ENCODE peak calls at places on chromosomes 11 and 22, in ten cellular contexts. S, K, Y, V, F, U, X, D, G and P are unnamed samples.
A peak's percentile ranks its signal among the peaks of the same experiment; 100 is the strongest.

GRCh38 chr11:63761870-63762661 is 6.5 kb downstream of the ZFTA start:
- DNase-seq in K (peak; percentile 47), X (no peak), S (no peak), U (no peak), Y (no peak), V (no peak), D (no peak), F (no peak), G (peak; percentile 38), P (no peak)

GRCh38 chr11:20429216-20429615 is 41.7 kb downstream of the PRMT3 start:
- DNase-seq in G (no peak), F (no peak), X (no peak), S (no peak), U (no peak), Y (no peak), K (no peak), D (no peak), V (no peak), P (no peak)

GRCh38 chr22:44402196-44403111 is 89.7 kb upstream of the SHISAL1 start:
- DNase-seq in K (no peak), D (no peak), F (no peak), Y (no peak), X (peak; percentile 24), S (no peak), V (no peak), G (no peak), U (no peak), P (no peak)

GRCh38 chr11:120564573-120565301 is 53.2 kb downstream of the GRIK4 start:
- DNase-seq in U (peak; percentile 55), D (no peak), Y (peak; percentile 25), V (peak; percentile 23), G (no peak), F (peak; percentile 32), K (peak; percentile 48), S (no peak), X (no peak), P (no peak)

GRCh38 chr11:35478411-35479139 is 46.8 kb downstream of the PAMR1 start:
- DNase-seq in X (no peak), K (no peak), S (no peak), D (no peak), F (no peak), U (no peak), Y (no peak), V (no peak), G (peak; percentile 27), P (no peak)

GRCh38 chr22:33757041-33757440 is 163.2 kb downstream of the LARGE1 start:
- DNase-seq in G (no peak), D (no peak), S (no peak), Y (no peak), K (no peak), V (no peak), U (no peak), F (no peak), X (no peak), P (no peak)

GRCh38 chr11:33642461-33643166 is 58.0 kb downstream of the C11orf91 start:
- DNase-seq in G (no peak), V (no peak), S (no peak), Y (no peak), U (no peak), K (no peak), X (no peak), F (no peak), D (no peak), P (no peak)

GRCh38 chr11:96905084-96905641 is 515.4 kb downstream of the JRKL start:
- DNase-seq in V (no peak), X (no peak), G (no peak), U (no peak), D (no peak), S (no peak), K (no peak), F (no peak), Y (no peak), P (no peak)

GRCh38 chr11:103548838-103549237 is 439.6 kb downstream of the DYNC2H1 start:
- DNase-seq in X (no peak), G (no peak), Y (no peak), U (no peak), F (no peak), S (no peak), D (no peak), V (no peak), K (no peak), P (no peak)

GRCh38 chr22:49026476-49027121 is 801.1 kb downstream of the BRD1 start:
- DNase-seq in Y (no peak), S (no peak), V (no peak), U (no peak), F (no peak), K (no peak), G (no peak), X (no peak), D (no peak), P (no peak)

GRCh38 chr11:59197990-59198389 is 14.7 kb downstream of the MPEG1 start:
- DNase-seq in U (no peak), Y (peak; percentile 19), S (no peak), K (no peak), F (no peak), V (peak; percentile 66), G (peak; percentile 78), D (peak; percentile 50), X (no peak), P (no peak)

GRCh38 chr11:7909585-7910325 is 21.3 kb downstream of the OR10A6 start:
- DNase-seq in U (peak; percentile 22), V (no peak), G (no peak), S (no peak), D (no peak), Y (no peak), X (no peak), F (no peak), K (no peak), P (no peak)

GRCh38 chr11:45178890-45179663 is 32.6 kb downstream of the PRDM11 start:
- DNase-seq in K (no peak), X (no peak), G (no peak), Y (peak; percentile 41), S (no peak), D (no peak), F (no peak), U (no peak), V (no peak), P (no peak)

GRCh38 chr22:48756146-48757111 is 1071.2 kb downstream of the BRD1 start:
- DNase-seq in V (no peak), Y (no peak), D (no peak), F (no peak), G (no peak), X (no peak), U (no peak), S (no peak), K (no peak), P (no peak)

GRCh38 chr11:66603072-66603471 is 10.1 kb downstream of the CCS start:
- DNase-seq in G (no peak), X (no peak), Y (no peak), F (no peak), V (no peak), S (no peak), K (no peak), U (no peak), D (no peak), P (no peak)

GRCh38 chr11:8605956-8606355 is 11.9 kb upstream of the STK33 start:
- DNase-seq in U (no peak), V (no peak), X (no peak), D (no peak), Y (no peak), K (no peak), F (no peak), S (no peak), G (no peak), P (no peak)

GRCh38 chr11:45897556-45897955 is 9.5 kb downstream of the FREY1 start:
- DNase-seq in U (peak; percentile 19), V (no peak), Y (no peak), K (no peak), D (no peak), X (no peak), S (no peak), F (no peak), G (no peak), P (no peak)

GRCh38 chr11:134997652-134998320 is 585.7 kb upstream of the B3GAT1 start:
- DNase-seq in K (no peak), D (no peak), G (no peak), F (no peak), V (no peak), X (no peak), Y (no peak), S (no peak), U (no peak), P (no peak)

GRCh38 chr11:126914941-126915340 is 85.6 kb downstream of the KIRREL3 start:
- DNase-seq in K (no peak), U (no peak), Y (peak; percentile 16), S (no peak), X (no peak), F (no peak), V (no peak), D (peak; percentile 88), G (no peak), P (no peak)

GRCh38 chr11:109222730-109223129 is 199.3 kb upstream of the C11orf87 start:
- DNase-seq in D (no peak), K (no peak), S (no peak), V (no peak), Y (no peak), U (no peak), F (no peak), G (no peak), X (no peak), P (no peak)

GRCh38 chr22:39469681-39470461 is 13.1 kb downstream of the MGAT3 start:
- DNase-seq in Y (no peak), X (no peak), S (no peak), V (no peak), U (no peak), G (no peak), F (no peak), K (no peak), D (no peak), P (no peak)

GRCh38 chr22:29375436-29376076 is 12.8 kb downstream of the AP1B1 start:
- DNase-seq in U (no peak), K (no peak), S (no peak), F (no peak), V (no peak), Y (no peak), D (no peak), G (no peak), X (no peak), P (no peak)

GRCh38 chr11:116379185-116379828 is 393.5 kb downstream of the BUD13 start:
- DNase-seq in D (no peak), S (peak; percentile 8), Y (peak; percentile 18), U (peak; percentile 5), K (peak; percentile 84), V (no peak), G (no peak), F (peak; percentile 35), X (no peak), P (no peak)

GRCh38 chr11:12494699-12495098 is 117.3 kb downstream of the PARVA start:
- DNase-seq in G (no peak), S (no peak), U (peak; percentile 21), Y (peak; percentile 28), K (no peak), F (no peak), V (no peak), D (peak; percentile 17), X (no peak), P (no peak)

GRCh38 chr11:19163627-19164026 is 38.2 kb downstream of the CSRP3 start:
- DNase-seq in D (no peak), X (no peak), U (no peak), G (no peak), Y (no peak), F (no peak), S (no peak), K (no peak), V (no peak), P (no peak)

GRCh38 chr11:130260735-130261134 is 54.0 kb downstream of the ZBTB44 start:
- DNase-seq in V (no peak), Y (no peak), F (no peak), G (no peak), S (no peak), K (no peak), U (no peak), X (no peak), D (no peak), P (no peak)

GRCh38 chr11:104127828-104128227 is 36.1 kb downstream of the PDGFD start:
- DNase-seq in S (no peak), X (no peak), D (no peak), G (no peak), F (no peak), K (no peak), U (peak; percentile 54), Y (no peak), V (no peak), P (no peak)

GRCh38 chr22:45077286-45077685 is 67.5 kb upstream of the PHF21B start:
- DNase-seq in Y (no peak), F (no peak), K (no peak), V (no peak), X (no peak), D (no peak), S (no peak), U (no peak), G (no peak), P (no peak)